ENCODE peak calls at places on chromosome 14, in six cellular contexts. C, W, O, Q, R and L are unnamed samples.

GRCh38 chr14:65073605-65074201 is 28.6 kb downstream of the MAX start:
- DNase-seq in W (no peak), O (no peak), C (no peak), Q (no peak), R (no peak), L (no peak)

GRCh38 chr14:92613008-92613658 is 99.6 kb downstream of the RIN3 start:
- DNase-seq in W (peak; percentile 71), C (no peak), R (no peak), O (no peak), Q (peak; percentile 47), L (peak; percentile 20)

GRCh38 chr14:104087505-104087904 is 2.0 kb downstream of the ASPG start:
- DNase-seq in O (no peak), R (no peak), W (peak; percentile 43), C (peak; percentile 52), Q (no peak), L (no peak)

GRCh38 chr14:65002586-65003210 is 16.0 kb downstream of the FNTB start:
- DNase-seq in C (no peak), Q (no peak), W (no peak), R (peak; percentile 74), O (no peak), L (peak; percentile 33)

GRCh38 chr14:35320472-35320871 is 28.3 kb downstream of the PSMA6 start:
- DNase-seq in Q (no peak), C (no peak), W (no peak), O (no peak), R (no peak), L (no peak)

GRCh38 chr14:95891742-95892141 is 15.1 kb downstream of the TUNAR start:
- DNase-seq in Q (peak; percentile 23), O (no peak), C (no peak), W (no peak), R (peak; percentile 39), L (no peak)

GRCh38 chr14:96272777-96273471 is 16.9 kb downstream of the BDKRB1 start:
- DNase-seq in Q (peak; percentile 66), W (no peak), R (no peak), O (no peak), C (no peak), L (no peak)

GRCh38 chr14:70149766-70150165 is 39.0 kb downstream of the SLC8A3 start:
- DNase-seq in R (no peak), O (no peak), C (no peak), W (no peak), Q (no peak), L (no peak)

GRCh38 chr14:65104791-65105190 is 2.5 kb upstream of the MAX start:
- DNase-seq in C (no peak), W (no peak), O (no peak), Q (no peak), R (no peak), L (no peak)

GRCh38 chr14:56858422-56858821 is 48.1 kb upstream of the OTX2 start:
- DNase-seq in C (no peak), Q (no peak), W (no peak), R (no peak), O (no peak), L (no peak)

GRCh38 chr14:65226824-65227604 is 124.7 kb upstream of the MAX start:
- DNase-seq in O (no peak), R (peak; percentile 55), C (no peak), Q (peak; percentile 80), W (no peak), L (no peak)

GRCh38 chr14:94640721-94641631 is 28.8 kb downstream of the SERPINA3 start:
- DNase-seq in W (no peak), R (no peak), Q (no peak), C (peak; percentile 42), O (no peak), L (peak; percentile 19)

GRCh38 chr14:76045773-76046172 is 60.2 kb downstream of the IFT43 start:
- DNase-seq in W (no peak), O (no peak), R (no peak), C (no peak), Q (no peak), L (peak; percentile 4)

DNA sequence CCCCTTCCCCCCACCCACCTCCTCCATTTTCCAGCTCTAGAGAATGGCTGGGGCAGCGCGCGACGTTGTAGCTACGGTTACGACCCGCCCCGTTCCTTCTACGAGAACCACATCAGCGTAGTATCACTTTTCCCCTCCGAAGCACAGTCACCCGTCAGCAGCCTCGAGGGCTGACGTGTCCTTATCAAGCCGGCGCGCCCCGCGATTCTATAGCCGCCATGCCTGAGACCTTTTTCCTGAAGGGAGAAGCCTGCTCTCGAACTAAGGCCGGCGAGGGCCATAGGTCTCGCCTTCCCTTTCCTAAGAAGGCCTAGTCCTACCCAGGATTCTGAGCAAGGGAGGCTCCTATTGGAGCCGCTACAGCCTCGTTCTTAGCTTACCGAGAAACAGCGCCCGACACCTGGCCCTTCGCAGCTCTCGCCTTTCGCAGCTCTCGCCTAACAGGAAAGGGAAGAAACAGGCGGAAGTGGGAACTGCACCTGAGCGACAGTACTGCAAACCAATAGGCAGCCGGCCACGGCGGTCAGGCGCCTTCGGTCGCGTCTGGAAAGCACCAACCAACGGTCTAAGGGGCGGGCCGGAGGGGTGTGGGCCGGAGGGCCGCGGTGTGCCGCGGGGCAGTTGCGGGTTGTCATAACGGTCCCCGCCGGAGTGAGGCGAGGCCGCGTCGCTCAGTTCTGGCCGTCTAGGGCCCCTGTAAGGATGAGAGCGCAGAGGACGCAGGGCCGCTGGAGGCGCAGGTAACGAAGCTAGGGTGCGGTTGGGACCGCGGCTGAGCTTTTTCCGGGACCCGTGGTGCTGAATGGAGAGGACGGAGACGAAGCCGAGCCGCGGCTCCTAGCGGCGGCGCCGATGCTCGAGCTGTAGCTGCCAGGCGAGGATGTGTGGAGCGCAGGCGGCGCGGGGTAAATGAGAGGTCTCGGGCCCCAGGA is at the start of the genes MGAT2 and RPL36AL:
- DNase-seq in Q (peak; percentile 99), O (peak; percentile 98), W (peak; percentile 98), C (peak; percentile 99), R (peak; percentile 99), L (peak; percentile 99)
- TF ChIP-seq CTCF in Q (peak; percentile 10), O (peak; percentile 30), W (peak; percentile 21), C (peak; percentile 16), R (peak; percentile 41), L (peak; percentile 58)

GRCh38 chr14:31241450-31242114 is 34.0 kb upstream of the HECTD1 start:
- DNase-seq in W (no peak), O (no peak), C (no peak), R (no peak), Q (no peak), L (peak; percentile 50)
- H3K4me3 ChIP-seq in W (peak overlapping the region; percentile 12), O (no peak overlapping the region), C (no peak overlapping the region), R (peak overlapping the region; percentile 14), Q (no peak overlapping the region), L (no peak overlapping the region)

GRCh38 chr14:49767473-49768300 is at the start of gene KLHDC2:
- DNase-seq in Q (peak; percentile 91), O (peak; percentile 84), R (peak; percentile 88), W (peak; percentile 95), C (peak; percentile 90), L (peak; percentile 92)
- TF ChIP-seq CTCF in Q (peak; percentile 62), O (peak; percentile 35), R (no peak), W (peak; percentile 39), C (no peak), L (peak; percentile 0)

GRCh38 chr14:97513891-97514290 is 716.7 kb downstream of the VRK1 start:
- DNase-seq in O (no peak), Q (no peak), W (no peak), R (no peak), C (no peak), L (no peak)

DNA sequence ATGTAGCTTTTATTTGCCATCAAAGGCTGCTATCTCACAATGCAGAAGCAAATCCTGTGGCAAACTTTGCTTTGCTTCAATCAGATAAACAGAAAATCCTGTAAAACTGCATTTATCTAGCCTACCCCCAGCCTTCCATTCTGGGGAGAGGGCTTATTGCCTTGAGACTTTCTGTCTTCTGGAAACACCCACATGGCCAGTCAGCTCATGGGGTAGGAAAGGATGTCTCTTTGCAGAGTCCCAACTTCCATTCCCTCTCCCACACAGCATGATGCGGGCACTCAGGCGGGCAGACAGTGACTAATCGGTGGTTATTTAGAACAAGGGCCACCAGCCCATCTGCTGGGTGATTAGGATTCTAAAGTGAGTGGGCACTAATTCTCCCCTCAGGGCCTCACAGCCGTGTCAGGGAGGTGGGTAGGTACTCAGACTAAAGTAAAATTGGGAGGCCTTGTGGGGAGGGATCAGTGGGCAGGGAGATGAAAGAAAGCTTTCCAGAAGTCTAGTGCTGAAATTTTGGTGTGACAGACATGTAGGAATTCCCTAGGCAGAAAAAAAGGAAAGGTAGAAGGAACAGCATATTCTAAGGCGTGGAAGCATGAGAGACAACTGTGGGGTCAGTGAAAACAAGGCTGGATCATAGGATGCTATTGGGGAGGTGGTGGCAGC is 720.5 kb downstream of the VRK1 start:
- DNase-seq in W (no peak), R (no peak), Q (no peak), C (no peak), O (no peak), L (no peak)
- H3K4me3 ChIP-seq in W (no peak overlapping the region), R (no peak overlapping the region), Q (no peak overlapping the region), C (no peak overlapping the region), O (no peak overlapping the region), L (no peak overlapping the region)

GRCh38 chr14:61188936-61189808 is 92.0 kb downstream of the TMEM30B start:
- DNase-seq in Q (peak; percentile 74), C (peak; percentile 66), W (peak; percentile 63), O (no peak), R (peak; percentile 81), L (peak; percentile 90)
- TF ChIP-seq CTCF in Q (peak; percentile 76), C (no peak), W (peak; percentile 52), O (peak; percentile 23), R (peak; percentile 73), L (peak; percentile 76)

DNA sequence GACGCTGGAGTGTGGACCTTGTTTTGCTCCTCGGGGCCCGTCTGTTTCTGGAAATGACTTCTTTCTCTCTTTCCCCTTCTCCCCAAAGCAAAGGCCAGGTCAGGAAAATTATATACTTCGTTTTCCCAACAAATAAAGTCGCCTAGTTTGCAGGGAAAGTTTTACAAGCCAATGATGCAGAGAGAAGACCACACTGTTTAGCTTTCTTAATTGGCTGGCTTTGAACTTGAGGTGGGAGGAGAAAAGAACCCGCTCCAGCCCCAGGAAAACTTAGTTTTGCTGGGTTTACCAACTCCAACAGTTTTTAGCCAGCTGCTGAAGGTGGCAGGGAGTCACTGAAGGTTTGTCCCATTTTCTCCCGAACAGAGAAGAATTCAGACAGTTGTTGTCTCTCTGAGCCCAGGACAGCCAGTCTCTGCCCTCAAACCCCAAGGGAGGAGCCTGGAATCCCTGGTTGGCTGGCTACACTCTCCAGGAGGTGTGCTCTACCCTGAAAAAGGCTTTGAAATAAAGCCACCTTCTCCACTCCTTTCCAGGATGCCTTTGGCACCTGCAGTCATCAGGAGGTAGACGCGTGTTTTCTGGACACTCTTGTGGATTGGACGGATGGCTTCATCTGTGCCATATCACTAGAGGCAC is 24.8 kb downstream of the BCL11B start:
- DNase-seq in Q (no peak), O (no peak), R (no peak), W (no peak), C (no peak), L (no peak)
- H3K4me3 ChIP-seq in Q (no peak overlapping the region), O (no peak overlapping the region), R (no peak overlapping the region), W (no peak overlapping the region), C (peak overlapping the region; percentile 48), L (no peak overlapping the region)